ENCODE peak calls at places on chromosomes 12 and 14, in nine cellular contexts. One of them, this sample, is unnamed.

GRCh38 chr12:9041321-9041720 is 52.0 kb downstream of the KLRG1 start:
- DNase-seq in sciatic nerve: no peak
- DNase-seq in CD8-positive, alpha-beta T cell: no peak
- DNase-seq in left lung: no peak
- DNase-seq in NCI-H187 treated with DMSO at 0.1 percent for 48 hours: no peak
- DNase-seq in stimulated activated CD8-positive, alpha-beta memory T cell treated with anti-CD3 and anti-CD28 coated beads, Interleukin-7, amount 100 ng/mL, for 48 hours: no peak
- DNase-seq in activated CD4-positive, alpha-beta T cell treated with anti-CD3 and anti-CD28 coated beads, Interleukin-2, amount 50 U/mL, for 24 hours: no peak
- DNase-seq in T1000: no peak
- DNase-seq in GM12865: no peak
- DNase-seq in this sample: no peak

GRCh38 chr14:102081231-102082080 is 5.4 kb downstream of the HSP90AA1 start:
- DNase-seq in sciatic nerve: no peak
- DNase-seq in CD8-positive, alpha-beta T cell: no peak
- DNase-seq in left lung: no peak
- DNase-seq in NCI-H187 treated with DMSO at 0.1 percent for 48 hours: no peak
- DNase-seq in stimulated activated CD8-positive, alpha-beta memory T cell treated with anti-CD3 and anti-CD28 coated beads, Interleukin-7, amount 100 ng/mL, for 48 hours: no peak
- DNase-seq in activated CD4-positive, alpha-beta T cell treated with anti-CD3 and anti-CD28 coated beads, Interleukin-2, amount 50 U/mL, for 24 hours: no peak
- DNase-seq in T1000: no peak
- DNase-seq in GM12865: no peak
- DNase-seq in this sample: no peak

GRCh38 chr12:94873368-94874085 is 130.0 kb downstream of the NDUFA12 start:
- DNase-seq in sciatic nerve: no peak
- DNase-seq in CD8-positive, alpha-beta T cell: no peak
- DNase-seq in left lung: peak; percentile 72
- DNase-seq in NCI-H187 treated with DMSO at 0.1 percent for 48 hours: no peak
- DNase-seq in stimulated activated CD8-positive, alpha-beta memory T cell treated with anti-CD3 and anti-CD28 coated beads, Interleukin-7, amount 100 ng/mL, for 48 hours: no peak
- DNase-seq in activated CD4-positive, alpha-beta T cell treated with anti-CD3 and anti-CD28 coated beads, Interleukin-2, amount 50 U/mL, for 24 hours: no peak
- DNase-seq in T1000: no peak
- DNase-seq in GM12865: peak; percentile 89
- DNase-seq in this sample: no peak

GRCh38 chr14:100239200-100239839 is 376 bp downstream of the YY1 start:
- DNase-seq in sciatic nerve: peak; percentile 79
- DNase-seq in CD8-positive, alpha-beta T cell: peak; percentile 34
- DNase-seq in left lung: peak; percentile 86
- DNase-seq in NCI-H187 treated with DMSO at 0.1 percent for 48 hours: no peak
- DNase-seq in stimulated activated CD8-positive, alpha-beta memory T cell treated with anti-CD3 and anti-CD28 coated beads, Interleukin-7, amount 100 ng/mL, for 48 hours: no peak
- DNase-seq in activated CD4-positive, alpha-beta T cell treated with anti-CD3 and anti-CD28 coated beads, Interleukin-2, amount 50 U/mL, for 24 hours: no peak
- DNase-seq in T1000: no peak
- DNase-seq in GM12865: peak; percentile 26
- DNase-seq in this sample: no peak

GRCh38 chr14:74697976-74698375 is 14.9 kb downstream of the AREL1 start:
- DNase-seq in sciatic nerve: no peak
- DNase-seq in CD8-positive, alpha-beta T cell: no peak
- DNase-seq in left lung: no peak
- DNase-seq in NCI-H187 treated with DMSO at 0.1 percent for 48 hours: no peak
- DNase-seq in stimulated activated CD8-positive, alpha-beta memory T cell treated with anti-CD3 and anti-CD28 coated beads, Interleukin-7, amount 100 ng/mL, for 48 hours: no peak
- DNase-seq in activated CD4-positive, alpha-beta T cell treated with anti-CD3 and anti-CD28 coated beads, Interleukin-2, amount 50 U/mL, for 24 hours: no peak
- DNase-seq in T1000: no peak
- DNase-seq in GM12865: no peak
- DNase-seq in this sample: no peak

GRCh38 chr12:124352257-124352656 is 57.4 kb downstream of the RFLNA start:
- DNase-seq in sciatic nerve: no peak
- DNase-seq in CD8-positive, alpha-beta T cell: no peak
- DNase-seq in left lung: no peak
- DNase-seq in NCI-H187 treated with DMSO at 0.1 percent for 48 hours: no peak
- DNase-seq in stimulated activated CD8-positive, alpha-beta memory T cell treated with anti-CD3 and anti-CD28 coated beads, Interleukin-7, amount 100 ng/mL, for 48 hours: no peak
- DNase-seq in activated CD4-positive, alpha-beta T cell treated with anti-CD3 and anti-CD28 coated beads, Interleukin-2, amount 50 U/mL, for 24 hours: no peak
- DNase-seq in T1000: no peak
- DNase-seq in GM12865: no peak
- DNase-seq in this sample: no peak

GRCh38 chr12:57085999-57086950 is 2.6 kb upstream of the NAB2 start:
- DNase-seq in sciatic nerve: peak; percentile 85
- DNase-seq in CD8-positive, alpha-beta T cell: peak; percentile 49
- DNase-seq in left lung: peak; percentile 85
- DNase-seq in NCI-H187 treated with DMSO at 0.1 percent for 48 hours: no peak
- DNase-seq in stimulated activated CD8-positive, alpha-beta memory T cell treated with anti-CD3 and anti-CD28 coated beads, Interleukin-7, amount 100 ng/mL, for 48 hours: no peak
- DNase-seq in activated CD4-positive, alpha-beta T cell treated with anti-CD3 and anti-CD28 coated beads, Interleukin-2, amount 50 U/mL, for 24 hours: no peak
- DNase-seq in T1000: no peak
- DNase-seq in GM12865: peak; percentile 76
- DNase-seq in this sample: no peak

GRCh38 chr12:52275686-52276085 is 1.2 kb downstream of the KRT86 start:
- DNase-seq in sciatic nerve: no peak
- DNase-seq in CD8-positive, alpha-beta T cell: no peak
- DNase-seq in left lung: no peak
- DNase-seq in NCI-H187 treated with DMSO at 0.1 percent for 48 hours: no peak
- DNase-seq in stimulated activated CD8-positive, alpha-beta memory T cell treated with anti-CD3 and anti-CD28 coated beads, Interleukin-7, amount 100 ng/mL, for 48 hours: no peak
- DNase-seq in activated CD4-positive, alpha-beta T cell treated with anti-CD3 and anti-CD28 coated beads, Interleukin-2, amount 50 U/mL, for 24 hours: no peak
- DNase-seq in T1000: no peak
- DNase-seq in GM12865: no peak
- DNase-seq in this sample: no peak